ENCODE peak calls at places on chromosomes 2 and 18, in six cellular contexts. U is vagina, I is HS-5, H is neuronal stem cell, Y is HL-60, P is putamen. Q is an unnamed sample.
A peak's percentile ranks its signal among the peaks of the same experiment; 100 is the strongest.

GRCh38 chr2:104858325-104858978 is 4.5 kb downstream of the POU3F3 start:
- DNase-seq in U (no peak), I (no peak), H (no peak), Y (no peak), P (no peak), Q (no peak)

GRCh38 chr2:70620020-70620419 is 66.4 kb upstream of the TGFA start:
- DNase-seq in U (no peak), I (no peak), H (no peak), Y (no peak), P (no peak), Q (no peak)

GRCh38 chr2:191013617-191013875 is 425 bp downstream of the STAT1 start:
- DNase-seq in U (no peak), I (peak; percentile 18), H (no peak), Y (peak; percentile 10), P (no peak), Q (no peak)

GRCh38 chr2:70357076-70358071 is 55.5 kb upstream of the FAM136A start:
- DNase-seq in U (no peak), I (peak; percentile 28), H (no peak), Y (no peak), P (peak; percentile 11), Q (no peak)

GRCh38 chr2:201777869-201778268 is 2.9 kb downstream of the ALS2 start:
- DNase-seq in U (no peak), I (no peak), H (no peak), Y (no peak), P (no peak), Q (no peak)

GRCh38 chr2:228828397-228828796 is 442.7 kb downstream of the PID1 start:
- DNase-seq in U (no peak), I (no peak), H (no peak), Y (no peak), P (no peak), Q (no peak)

GRCh38 chr2:135150711-135151110 is 98.6 kb downstream of the RAB3GAP1 start:
- DNase-seq in U (no peak), I (no peak), H (no peak), Y (no peak), P (no peak), Q (no peak)

GRCh38 chr2:240952496-240953246 is 45.7 kb upstream of the SNED1 start:
- DNase-seq in U (peak; percentile 58), I (no peak), H (no peak), Y (no peak), P (no peak), Q (no peak)

GRCh38 chr18:49017813-49018552 is 67.2 kb upstream of the SMAD7 start:
- DNase-seq in U (peak; percentile 81), I (no peak), H (no peak), Y (no peak), P (no peak), Q (no peak)

GRCh38 chr2:237613679-237614078 is 13.7 kb upstream of the LRRFIP1 start:
- DNase-seq in U (no peak), I (no peak), H (no peak), Y (no peak), P (no peak), Q (no peak)

GRCh38 chr2:241902357-241902991 is 32.9 kb downstream of the RTP5 start:
- DNase-seq in U (no peak), I (no peak), H (no peak), Y (no peak), P (no peak), Q (no peak)

GRCh38 chr18:77069482-77069881 is 63.1 kb downstream of the MBP start:
- DNase-seq in U (no peak), I (no peak), H (no peak), Y (no peak), P (no peak), Q (no peak)

GRCh38 chr2:30511122-30512083 is 64.4 kb downstream of the LCLAT1 start:
- DNase-seq in U (no peak), I (no peak), H (no peak), Y (no peak), P (no peak), Q (no peak)

GRCh38 chr2:159124441-159124911 is 156.0 kb downstream of the TANC1 start:
- DNase-seq in U (peak; percentile 56), I (peak; percentile 70), H (no peak), Y (peak; percentile 53), P (no peak), Q (peak; percentile 26)

GRCh38 chr2:196144513-196145126 is 26.8 kb downstream of the STK17B start:
- DNase-seq in U (no peak), I (no peak), H (no peak), Y (no peak), P (no peak), Q (no peak)

GRCh38 chr2:15718103-15718943 is 126.7 kb downstream of the DDX1 start:
- DNase-seq in U (no peak), I (no peak), H (no peak), Y (no peak), P (no peak), Q (no peak)

GRCh38 chr2:54321062-54321461 is 65.0 kb upstream of the TSPYL6 start:
- DNase-seq in U (no peak), I (no peak), H (no peak), Y (no peak), P (no peak), Q (no peak)

GRCh38 chr2:31188141-31188540 is 29.2 kb downstream of the CAPN14 start:
- DNase-seq in U (no peak), I (no peak), H (no peak), Y (no peak), P (no peak), Q (no peak)

GRCh38 chr18:33802955-33803354 is 224.9 kb downstream of the ASXL3 start:
- DNase-seq in U (no peak), I (no peak), H (no peak), Y (no peak), P (no peak), Q (no peak)

GRCh38 chr2:65613968-65614555 is 181.7 kb upstream of the SPRED2 start:
- DNase-seq in U (no peak), I (no peak), H (no peak), Y (no peak), P (no peak), Q (no peak)

GRCh38 chr2:55809875-55810620 is 113.5 kb downstream of the EFEMP1 start:
- DNase-seq in U (peak; percentile 87), I (no peak), H (no peak), Y (no peak), P (no peak), Q (no peak)

GRCh38 chr2:43083278-43083677 is 143.1 kb downstream of the ZFP36L2 start:
- DNase-seq in U (no peak), I (no peak), H (no peak), Y (no peak), P (no peak), Q (no peak)

GRCh38 chr2:174247474-174248186 is 702 bp downstream of the OLA1 start:
- DNase-seq in U (no peak), I (no peak), H (no peak), Y (peak; percentile 5), P (peak; percentile 18), Q (peak; percentile 7)

GRCh38 chr2:176126929-176127768 is 2.4 kb upstream of the HOXD8 start:
- DNase-seq in U (no peak), I (no peak), H (peak; percentile 76), Y (peak; percentile 49), P (peak; percentile 49), Q (peak; percentile 61)

GRCh38 chr18:22032392-22032961 is 136.9 kb upstream of the GATA6 start:
- DNase-seq in U (no peak), I (peak; percentile 97), H (peak; percentile 8), Y (no peak), P (no peak), Q (no peak)

GRCh38 chr2:49937432-49937831 is 783.1 kb upstream of the FSHR start:
- DNase-seq in U (no peak), I (no peak), H (no peak), Y (no peak), P (no peak), Q (no peak)